ENCODE peak calls at places on chromosomes 4 and X, in six cellular contexts. J is GM12878, F is GM12891, R is HepG2, X is H1, U is K562. H is an unnamed sample.

GRCh38 chrX:15299945-15300851 is 15.2 kb downstream of the ASB11 start:
- DNase-seq in J (no peak), F (no peak), R (peak), X (no peak), U (peak), H (no peak)

GRCh38 chr4:38128478-38129451 is 168.6 kb downstream of the PTTG2 start:
- DNase-seq in J (peak), F (no peak), R (peak), X (peak), U (no peak), H (no peak)

GRCh38 chr4:94532016-94532789 is 80.5 kb downstream of the PDLIM5 start:
- DNase-seq in J (no peak), F (no peak), R (no peak), X (no peak), U (no peak), H (no peak)

GRCh38 chr4:67071641-67072040 is 473.7 kb downstream of the CENPC start:
- DNase-seq in J (no peak), F (no peak), R (no peak), X (no peak), U (no peak), H (no peak)

GRCh38 chr4:82230310-82230709 is 143.5 kb downstream of the HNRNPD start:
- DNase-seq in J (no peak), F (no peak), R (no peak), X (no peak), U (no peak), H (no peak)

GRCh38 chr4:26779674-26780073 is 81.0 kb upstream of the STIM2 start:
- DNase-seq in J (no peak), F (no peak), R (no peak), X (no peak), U (no peak), H (no peak)

GRCh38 chr4:48901196-48901595 is 5.4 kb downstream of the OCIAD2 start:
- DNase-seq in J (no peak), F (no peak), R (no peak), X (no peak), U (no peak), H (no peak)

GRCh38 chr4:165765053-165765452 is 108.0 kb upstream of the TLL1 start:
- DNase-seq in J (no peak), F (no peak), R (no peak), X (no peak), U (no peak), H (no peak)

GRCh38 chr4:101993002-101993840 is 202.7 kb downstream of the BANK1 start:
- DNase-seq in J (no peak), F (no peak), R (no peak), X (no peak), U (no peak), H (no peak)

GRCh38 chr4:155822572-155822971 is 43.5 kb downstream of the ASIC5 start:
- DNase-seq in J (no peak), F (no peak), R (no peak), X (no peak), U (no peak), H (no peak)

GRCh38 chrX:88560673-88561330 is 186.2 kb upstream of the CPXCR1 start:
- DNase-seq in J (no peak), F (no peak), R (peak), X (no peak), U (no peak), H (no peak)

GRCh38 chr4:140851032-140851636 is 94.9 kb upstream of the TBC1D9 start:
- DNase-seq in J (peak), F (peak), R (peak), X (no peak), U (peak), H (peak)

GRCh38 chr4:8547912-8548730 is 32.1 kb upstream of the GPR78 start:
- DNase-seq in J (no peak), F (no peak), R (no peak), X (no peak), U (no peak), H (peak)

GRCh38 chr4:123397276-123398150 is 918 bp downstream of the SPRY1 start:
- DNase-seq in J (no peak), F (no peak), R (peak), X (no peak), U (peak), H (no peak)

GRCh38 chrX:108090474-108091265 is 672 bp downstream of the PSMD10 start:
- DNase-seq in J (no peak), F (no peak), R (peak), X (no peak), U (no peak), H (no peak)

GRCh38 chr4:41015031-41015675 is 199.2 kb downstream of the APBB2 start:
- DNase-seq in J (no peak), F (no peak), R (no peak), X (no peak), U (no peak), H (no peak)

GRCh38 chrX:102599950-102600579 is 750 bp downstream of the ARMCX5 start:
- DNase-seq in J (no peak), F (no peak), R (no peak), X (no peak), U (no peak), H (no peak)

GRCh38 chrX:52363247-52363883 is 5.5 kb upstream of the XAGE2 start:
- DNase-seq in J (no peak), F (no peak), R (no peak), X (no peak), U (peak), H (no peak)

GRCh38 chr4:145819246-145820181 is 119.1 kb downstream of the ZNF827 start:
- DNase-seq in J (no peak), F (no peak), R (no peak), X (no peak), U (no peak), H (no peak)

GRCh38 chr4:110309686-110310085 is 111.3 kb upstream of the ELOVL6 start:
- DNase-seq in J (no peak), F (no peak), R (no peak), X (no peak), U (no peak), H (no peak)

GRCh38 chr4:5215321-5215720 is 164.0 kb downstream of the STK32B start:
- DNase-seq in J (no peak), F (no peak), R (no peak), X (no peak), U (no peak), H (no peak)

GRCh38 chrX:107324493-107325310 is 118.3 kb downstream of the DNAAF6 start:
- DNase-seq in J (no peak), F (peak), R (no peak), X (peak), U (peak), H (no peak)

GRCh38 chr4:12691168-12691567 is 793.0 kb downstream of the RAB28 start:
- DNase-seq in J (no peak), F (no peak), R (no peak), X (no peak), U (no peak), H (no peak)

GRCh38 chr4:91471280-91471679 is 832.5 kb upstream of the GRID2 start:
- DNase-seq in J (no peak), F (no peak), R (no peak), X (no peak), U (no peak), H (no peak)

GRCh38 chrX:39439910-39440733 is 638.9 kb downstream of the MID1IP1 start:
- DNase-seq in J (peak), F (no peak), R (no peak), X (no peak), U (no peak), H (no peak)

GRCh38 chr4:53688186-53688790 is 97.0 kb upstream of the LNX1 start:
- DNase-seq in J (peak), F (no peak), R (no peak), X (no peak), U (no peak), H (no peak)

GRCh38 chr4:37562592-37562991 is 123.6 kb downstream of the RELL1 start:
- DNase-seq in J (no peak), F (no peak), R (no peak), X (no peak), U (no peak), H (no peak)

GRCh38 chrX:38654302-38654701 is 93.0 kb downstream of the TSPAN7 start:
- DNase-seq in J (no peak), F (no peak), R (peak), X (no peak), U (peak), H (no peak)

GRCh38 chrX:135629342-135629741 is 84.1 kb upstream of the CT45A1 start:
- DNase-seq in J (no peak), F (no peak), R (no peak), X (no peak), U (no peak), H (no peak)

GRCh38 chrX:50812995-50813842 is 775 bp downstream of the SHROOM4 start:
- DNase-seq in J (no peak), F (no peak), R (no peak), X (no peak), U (no peak), H (no peak)

GRCh38 chr4:176638992-176639391 is 153.7 kb downstream of the VEGFC start:
- DNase-seq in J (no peak), F (no peak), R (no peak), X (no peak), U (no peak), H (no peak)

GRCh38 chr4:13484749-13485345 is 707 bp upstream of the RAB28 start:
- DNase-seq in J (no peak), F (no peak), R (peak), X (no peak), U (no peak), H (no peak)

GRCh38 chr4:159191989-159192388 is 89.1 kb downstream of the RAPGEF2 start:
- DNase-seq in J (no peak), F (no peak), R (peak), X (no peak), U (peak), H (no peak)

GRCh38 chr4:77203380-77204197 is 46.6 kb downstream of the CCNG2 start:
- DNase-seq in J (peak), F (peak), R (peak), X (peak), U (peak), H (peak)

GRCh38 chr4:76883147-76883546 is 14.8 kb downstream of the SOWAHB start:
- DNase-seq in J (no peak), F (no peak), R (no peak), X (no peak), U (no peak), H (no peak)

GRCh38 chr4:101205878-101206277 is 141.4 kb downstream of the PPP3CA start:
- DNase-seq in J (peak), F (no peak), R (no peak), X (no peak), U (no peak), H (no peak)

GRCh38 chr4:73798842-73799241 is 37.6 kb upstream of the CXCL6 start:
- DNase-seq in J (no peak), F (no peak), R (no peak), X (no peak), U (no peak), H (no peak)

GRCh38 chr4:22515145-22515887 is 550 bp downstream of the ADGRA3 start:
- DNase-seq in J (no peak), F (peak), R (peak), X (no peak), U (peak), H (peak)
- TF ChIP-seq POLR2AphosphoS5 in J (no peak), F (no peak), R (peak), X (peak), U (no peak), H (no peak)

DNA sequence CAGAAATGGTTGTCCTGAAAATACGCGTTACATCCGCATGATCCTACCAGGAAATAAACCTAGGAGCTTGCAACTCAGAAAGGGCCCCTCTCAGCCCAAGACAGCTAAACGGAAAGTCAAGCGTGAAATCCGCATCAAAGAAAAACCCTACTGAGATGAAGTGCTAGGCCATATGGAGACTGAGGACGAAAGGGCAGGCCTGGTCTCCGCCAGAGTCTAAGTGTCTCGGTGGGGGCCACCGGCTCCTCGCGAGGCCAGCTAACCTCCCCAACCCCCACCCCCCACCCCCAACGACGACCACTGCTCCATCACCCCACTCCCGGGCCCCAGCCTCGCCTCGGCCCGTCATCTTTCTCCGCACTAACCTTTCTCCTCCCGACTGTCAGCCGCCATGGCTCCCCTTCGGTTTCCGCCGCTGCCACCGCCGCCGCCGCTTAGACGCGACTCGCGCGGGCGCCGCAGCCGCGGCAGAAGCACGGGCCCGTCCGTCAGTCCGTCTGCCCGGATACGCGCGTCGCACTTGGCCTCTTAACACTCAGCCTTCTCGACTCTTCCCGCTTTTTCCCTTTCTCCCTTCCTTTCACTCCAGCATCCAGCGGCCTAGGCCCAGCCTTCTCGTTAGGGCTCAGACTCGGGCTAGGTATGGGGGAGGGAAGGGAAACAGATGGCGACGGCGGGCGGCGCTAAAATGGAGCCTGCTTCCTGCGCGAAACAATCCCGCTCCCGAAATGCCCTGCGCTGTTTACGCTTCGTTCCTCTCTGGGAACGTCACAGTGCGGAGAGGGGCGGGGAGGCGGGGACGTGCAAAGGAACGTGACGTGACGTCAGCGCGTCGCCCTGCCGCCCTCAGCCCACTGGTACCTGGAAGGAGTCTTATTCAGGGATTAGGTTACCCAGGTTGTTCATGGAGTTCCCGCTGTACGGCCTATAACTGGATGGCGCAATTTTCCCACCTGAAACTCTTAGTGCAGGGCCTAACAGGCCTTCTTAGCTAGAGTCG is at the start of gene YTHDC1:
- DNase-seq in J (peak), F (peak), R (peak), X (peak), U (peak), H (peak)
- TF ChIP-seq POLR2A in J (peak), F (peak), R (peak), X (peak), U (peak), H (peak)

DNA sequence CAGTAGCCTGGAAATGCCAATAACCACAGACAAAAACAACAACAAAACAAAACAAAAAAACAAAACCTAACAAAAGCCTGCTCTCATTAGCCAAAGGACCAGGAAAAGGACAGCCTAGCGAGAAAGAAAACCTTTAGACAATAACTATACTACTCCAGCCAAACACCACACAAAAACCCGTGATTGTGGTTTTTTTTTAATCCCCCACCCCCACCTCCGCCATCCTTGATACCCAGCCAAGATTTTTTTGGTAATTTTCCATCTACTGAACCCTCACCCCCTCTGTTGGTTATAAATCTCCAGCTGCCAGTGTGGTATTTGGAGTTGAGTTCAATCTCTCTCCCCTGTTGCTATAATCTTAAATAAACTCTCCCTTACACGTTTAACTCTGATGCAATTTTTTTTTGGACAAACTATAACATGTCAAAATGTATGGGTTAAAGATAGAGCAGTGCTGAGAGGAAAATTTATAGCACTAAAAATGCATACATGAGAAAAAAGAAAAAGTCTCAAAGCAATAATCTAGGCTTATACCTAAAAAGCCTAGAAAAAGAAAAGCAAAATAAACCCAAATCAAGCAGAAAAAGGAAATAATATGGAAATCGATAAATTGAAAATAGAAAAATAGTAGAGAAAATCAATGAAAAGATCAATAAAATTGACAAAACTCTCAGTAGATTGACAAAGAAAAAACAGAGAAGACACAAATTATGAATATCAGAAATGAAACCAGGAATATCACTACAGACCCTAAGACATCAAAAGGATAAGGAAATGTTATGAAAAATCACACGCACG is 83.7 kb downstream of the NAT8L start:
- DNase-seq in J (no peak), F (no peak), R (no peak), X (no peak), U (no peak), H (no peak)
- TF ChIP-seq TAF1 in J (no peak), F (no peak), R (no peak), X (no peak), U (no peak), H (no peak)

GRCh38 chrX:1385824-1386223 is 6.1 kb downstream of the SLC25A6 start:
- DNase-seq in J (no peak), F (no peak), R (no peak), X (no peak), U (no peak), H (no peak)

GRCh38 chrX:1386338-1387127 is 5.4 kb downstream of the SLC25A6 start:
- DNase-seq in J (no peak), F (no peak), R (no peak), X (no peak), U (no peak), H (no peak)

GRCh38 chrX:1387141-1387776 is 4.7 kb downstream of the SLC25A6 start:
- DNase-seq in J (no peak), F (no peak), R (no peak), X (no peak), U (no peak), H (no peak)

GRCh38 chrX:1385251-1385794 is 6.6 kb downstream of the SLC25A6 start:
- DNase-seq in J (no peak), F (no peak), R (no peak), X (no peak), U (no peak), H (no peak)

DNA sequence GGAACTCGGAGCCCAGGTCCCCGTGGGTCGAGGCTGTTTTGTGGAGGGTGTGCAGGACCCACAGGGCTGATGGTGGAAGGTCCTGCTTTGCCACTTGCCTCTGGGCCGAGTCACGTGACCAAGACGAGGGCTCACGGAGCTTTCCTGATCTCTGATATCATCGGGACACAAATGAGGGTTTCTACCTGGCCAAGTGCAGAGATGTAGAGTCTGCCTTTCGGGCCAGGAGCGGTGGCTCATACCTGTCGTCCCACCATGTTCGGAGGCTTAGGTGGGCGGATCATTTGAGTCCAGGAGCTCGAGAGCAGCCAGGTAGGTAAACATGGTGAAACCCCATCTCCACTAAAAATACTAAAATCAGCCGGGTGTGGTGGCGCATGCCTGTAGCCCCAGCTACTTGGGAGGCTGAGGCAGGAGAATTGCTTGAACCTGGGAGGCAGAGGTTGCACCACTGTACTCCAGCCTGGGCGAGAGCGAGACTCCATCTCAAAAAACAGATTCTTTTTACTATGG is 7.1 kb downstream of the SLC25A6 start:
- DNase-seq in J (no peak), F (no peak), R (no peak), X (no peak), U (no peak), H (no peak)
- TF ChIP-seq POLR2AphosphoS5 in J (peak), F (peak), R (peak), X (peak), U (peak), H (peak)

H was measured in GM12892.